ENCODE peak calls at places on chromosomes 4 and X, in five cellular contexts. B is fibroblast of lung, Z is upper lobe of right lung, W is lower lobe of right lung, R is H9. V is an unnamed sample.

GRCh38 chrX:130024127-130024526 is 41.7 kb downstream of the BCORL1 start:
- DNase-seq in B (peak; percentile 13), Z (peak; percentile 86), W (peak; percentile 87), R (peak; percentile 91), V (peak; percentile 75)

GRCh38 chr4:54961357-54961975 is 163.9 kb downstream of the KDR start:
- DNase-seq in B (peak; percentile 25), Z (no peak), W (no peak), R (no peak), V (no peak)

GRCh38 chr4:173284463-173284862 is 49.7 kb downstream of the HMGB2 start:
- DNase-seq in B (no peak), Z (no peak), W (no peak), R (no peak), V (no peak)

GRCh38 chr4:81651500-81651899 is 179.8 kb upstream of the RASGEF1B start:
- DNase-seq in B (peak; percentile 46), Z (no peak), W (no peak), R (no peak), V (no peak)

GRCh38 chrX:50770702-50771101 is 43.3 kb downstream of the SHROOM4 start:
- DNase-seq in B (peak; percentile 37), Z (peak; percentile 74), W (peak; percentile 75), R (no peak), V (peak; percentile 55)

GRCh38 chrX:65821721-65822496 is 154.5 kb downstream of the MSN start:
- DNase-seq in B (no peak), Z (peak; percentile 68), W (peak; percentile 60), R (no peak), V (peak; percentile 25)

GRCh38 chr4:154491341-154491679 is 289 bp downstream of the DCHS2 start:
- DNase-seq in B (peak; percentile 5), Z (no peak), W (no peak), R (no peak), V (no peak)

GRCh38 chrX:136752796-136753195 is 27.9 kb downstream of the ARHGEF6 start:
- DNase-seq in B (peak; percentile 20), Z (no peak), W (no peak), R (no peak), V (no peak)

GRCh38 chr4:10722957-10723356 is 38.4 kb upstream of the CLNK start:
- DNase-seq in B (no peak), Z (no peak), W (no peak), R (no peak), V (no peak)

GRCh38 chrX:43940811-43941210 is 32.4 kb downstream of the NDP start:
- DNase-seq in B (peak; percentile 71), Z (no peak), W (no peak), R (peak; percentile 35), V (no peak)

GRCh38 chrX:39855748-39856129 is 242.0 kb downstream of the BCOR start:
- DNase-seq in B (peak; percentile 48), Z (no peak), W (no peak), R (peak; percentile 76), V (peak; percentile 66)

GRCh38 chr4:180949825-180950224 is 1293.4 kb upstream of the TENM3 start:
- DNase-seq in B (peak; percentile 12), Z (no peak), W (no peak), R (no peak), V (no peak)

GRCh38 chr4:11397146-11397545 is 31.5 kb downstream of the HS3ST1 start:
- DNase-seq in B (no peak), Z (no peak), W (no peak), R (no peak), V (no peak)

GRCh38 chr4:176236909-176237308 is 32.1 kb downstream of the ASB5 start:
- DNase-seq in B (peak; percentile 26), Z (no peak), W (no peak), R (no peak), V (no peak)

GRCh38 chrX:66045894-66046293 is 6.0 kb upstream of the VSIG4 start:
- DNase-seq in B (no peak), Z (no peak), W (no peak), R (no peak), V (no peak)

GRCh38 chrX:274904-275475 is 6.2 kb upstream of the PLCXD1 start:
- DNase-seq in B (no peak), Z (peak; percentile 88), W (peak; percentile 83), R (peak; percentile 93), V (no peak)

GRCh38 chrX:134406230-134406794 is 53.7 kb upstream of the HPRT1 start:
- DNase-seq in B (no peak), Z (no peak), W (no peak), R (no peak), V (no peak)

GRCh38 chr4:71259305-71259704 is 79.5 kb upstream of the SLC4A4 start:
- DNase-seq in B (no peak), Z (no peak), W (no peak), R (no peak), V (no peak)

GRCh38 chr4:6917445-6918241 is 8.0 kb downstream of the TBC1D14 start:
- DNase-seq in B (peak; percentile 38), Z (peak; percentile 91), W (peak; percentile 93), R (peak; percentile 59), V (peak; percentile 83)

GRCh38 chrX:129762448-129762847 is 17.3 kb upstream of the SASH3 start:
- DNase-seq in B (no peak), Z (no peak), W (no peak), R (no peak), V (no peak)

GRCh38 chr4:7559316-7559715 is 124.6 kb upstream of the PSAPL1 start:
- DNase-seq in B (no peak), Z (no peak), W (no peak), R (no peak), V (no peak)

GRCh38 chr4:24260133-24260532 is 324.2 kb downstream of the DHX15 start:
- DNase-seq in B (no peak), Z (no peak), W (no peak), R (no peak), V (no peak)

GRCh38 chrX:51496501-51497291 is at the start of gene NUDT11:
- DNase-seq in B (peak; percentile 72), Z (peak; percentile 73), W (peak; percentile 54), R (peak; percentile 77), V (peak; percentile 51)

GRCh38 chr4:76892601-76893000 is 5.3 kb downstream of the SOWAHB start:
- DNase-seq in B (peak; percentile 72), Z (no peak), W (no peak), R (no peak), V (no peak)

GRCh38 chr4:76895619-76896018 is 2.3 kb downstream of the SOWAHB start:
- DNase-seq in B (no peak), Z (no peak), W (no peak), R (peak; percentile 28), V (no peak)

GRCh38 chr4:76894537-76894936 is 3.4 kb downstream of the SOWAHB start:
- DNase-seq in B (peak; percentile 8), Z (no peak), W (no peak), R (no peak), V (no peak)

GRCh38 chr4:76896048-76896447 is 1.9 kb downstream of the SOWAHB start:
- DNase-seq in B (no peak), Z (no peak), W (no peak), R (no peak), V (no peak)

GRCh38 chr4:76892001-76892400 is 5.9 kb downstream of the SOWAHB start:
- DNase-seq in B (peak; percentile 8), Z (no peak), W (no peak), R (no peak), V (no peak)
- H3K27me3 ChIP-seq in B (peaks cover 12% of the 10 kb centered on the region), Z (peaks cover 5% of the 10 kb centered on the region), W (peaks cover 15% of the 10 kb centered on the region), R (peaks cover 16% of the 10 kb centered on the region), V (peaks cover 4% of the 10 kb centered on the region)

GRCh38 chr4:80199947-80200346 is 2.6 kb downstream of the PRDM8 start:
- DNase-seq in B (no peak), Z (no peak), W (no peak), R (no peak), V (no peak)

GRCh38 chr4:80196259-80197131 is 808 bp upstream of the PRDM8 start:
- DNase-seq in B (peak; percentile 40), Z (no peak), W (no peak), R (peak; percentile 71), V (no peak)

GRCh38 chr4:80197132-80197573 is at the start of gene PRDM8:
- DNase-seq in B (peak; percentile 60), Z (no peak), W (no peak), R (no peak), V (no peak)

GRCh38 chr4:80199004-80199579 is 1.8 kb downstream of the PRDM8 start:
- DNase-seq in B (no peak), Z (no peak), W (no peak), R (no peak), V (no peak)

GRCh38 chr4:80197601-80198444 is 520 bp downstream of the PRDM8 start:
- DNase-seq in B (peak; percentile 39), Z (peak; percentile 64), W (peak; percentile 55), R (peak; percentile 70), V (no peak)
- H3K27me3 ChIP-seq in B (no peaks in the 10 kb centered on the region), Z (peaks cover 81% of the 10 kb centered on the region), W (peaks cover 73% of the 10 kb centered on the region), R (peaks cover 88% of the 10 kb centered on the region), V (peaks cover under 1% of the 10 kb centered on the region)

DNA sequence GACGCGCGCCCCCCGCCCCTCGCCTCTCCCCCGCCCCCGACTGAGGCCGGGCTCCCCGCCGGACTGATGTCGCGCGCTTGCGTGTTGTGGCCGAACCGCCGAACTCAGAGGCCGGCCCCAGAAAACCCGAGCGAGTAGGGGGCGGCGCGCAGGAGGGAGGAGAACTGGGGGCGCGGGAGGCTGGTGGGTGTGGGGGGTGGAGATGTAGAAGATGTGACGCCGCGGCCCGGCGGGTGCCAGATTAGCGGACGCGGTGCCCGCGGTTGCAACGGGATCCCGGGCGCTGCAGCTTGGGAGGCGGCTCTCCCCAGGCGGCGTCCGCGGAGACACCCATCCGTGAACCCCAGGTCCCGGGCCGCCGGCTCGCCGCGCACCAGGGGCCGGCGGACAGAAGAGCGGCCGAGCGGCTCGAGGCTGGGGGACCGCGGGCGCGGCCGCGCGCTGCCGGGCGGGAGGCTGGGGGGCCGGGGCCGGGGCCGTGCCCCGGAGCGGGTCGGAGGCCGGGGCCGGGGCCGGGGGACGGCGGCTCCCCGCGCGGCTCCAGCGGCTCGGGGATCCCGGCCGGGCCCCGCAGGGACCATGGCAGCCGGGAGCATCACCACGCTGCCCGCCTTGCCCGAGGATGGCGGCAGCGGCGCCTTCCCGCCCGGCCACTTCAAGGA is at the start of gene FGF2:
- DNase-seq in B (peak; percentile 77), Z (peak; percentile 69), W (peak; percentile 56), R (peak; percentile 71), V (peak; percentile 20)
- H3K27me3 ChIP-seq in B (no peaks in the 10 kb centered on the region), Z (peaks cover 35% of the 10 kb centered on the region), W (peaks cover 21% of the 10 kb centered on the region), R (no peaks in the 10 kb centered on the region), V (no peaks in the 10 kb centered on the region)

GRCh38 chr4:967113-968104 is 6.0 kb downstream of the DGKQ start:
- DNase-seq in B (no peak), Z (no peak), W (no peak), R (no peak), V (no peak)

GRCh38 chr4:966266-967112 is 6.9 kb downstream of the DGKQ start:
- DNase-seq in B (no peak), Z (no peak), W (no peak), R (no peak), V (no peak)

GRCh38 chr4:968621-969394 is 4.6 kb downstream of the DGKQ start:
- DNase-seq in B (no peak), Z (no peak), W (no peak), R (no peak), V (no peak)

GRCh38 chr4:970046-970745 is 3.2 kb downstream of the DGKQ start:
- DNase-seq in B (no peak), Z (no peak), W (no peak), R (no peak), V (no peak)

DNA sequence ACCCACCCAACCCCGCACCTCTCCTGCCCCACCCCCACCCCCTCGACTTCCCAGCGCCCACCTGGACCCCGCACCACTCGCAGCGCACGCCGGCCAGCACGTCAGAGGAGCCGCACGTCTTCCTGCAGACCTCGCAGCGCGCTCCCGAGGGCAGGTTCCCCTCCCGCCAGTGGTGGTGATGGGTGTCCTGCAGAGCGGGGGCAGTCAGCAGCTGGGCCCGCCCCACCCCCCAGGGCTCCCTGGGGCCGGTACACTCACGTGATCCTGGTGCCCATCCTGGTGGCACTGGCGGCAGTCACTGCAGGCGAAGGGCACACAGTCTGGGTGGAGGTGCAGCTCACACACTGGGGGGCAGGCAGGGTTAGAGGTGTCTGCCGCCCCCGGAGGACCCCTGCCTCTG is 5.1 kb downstream of the DGKQ start:
- DNase-seq in B (no peak), Z (no peak), W (no peak), R (no peak), V (no peak)
- H3K27me3 ChIP-seq in B (no peaks in the 10 kb centered on the region), Z (no peaks in the 10 kb centered on the region), W (no peaks in the 10 kb centered on the region), R (peaks cover 3% of the 10 kb centered on the region), V (no peaks in the 10 kb centered on the region)